ENCODE peak calls at places on chromosomes 12 and 14, in nine cellular contexts. I is heart right ventricle; U is aorta; W is central memory CD8-positive, alpha-beta T cell; G is GM12878; X is T-cell; H is activated naive CD8-positive, alpha-beta T cell treated with anti-CD3 and anti-CD28 coated beads, Interleukin-2, amount 10 ng/mL, durations not matched to agents 7 days and 5 days; J is activated CD8-positive, alpha-beta T cell treated with anti-CD3 and anti-CD28 coated beads for 36 hours; K is activated T-cell treated with anti-CD3 and anti-CD28 coated beads, Interleukin-2, amount 50 U/mL, for 4 hours. Q is an unnamed sample.

GRCh38 chr12:31568498-31568897 is 22.4 kb downstream of the DENND5B start:
- ATAC-seq in I (no peak), U (no peak), W (no peak), G (no peak), X (no peak), H (no peak), J (no peak), K (no peak), Q (no peak)

GRCh38 chr12:128698573-128698972 is 125.2 kb downstream of the SLC15A4 start:
- ATAC-seq in I (no peak), U (no peak), W (no peak), G (no peak), X (no peak), H (no peak), J (no peak), K (no peak), Q (no peak)

GRCh38 chr14:61608245-61609142 is 86.8 kb upstream of the HIF1A start:
- ATAC-seq in I (peak; percentile 56), U (no peak), W (no peak), G (peak; percentile 23), X (no peak), H (no peak), J (no peak), K (no peak), Q (peak; percentile 44)

GRCh38 chr12:90280564-90281058 is 572.0 kb upstream of the ATP2B1 start:
- ATAC-seq in I (no peak), U (no peak), W (no peak), G (peak; percentile 66), X (no peak), H (peak; percentile 42), J (peak; percentile 74), K (peak; percentile 73), Q (no peak)

GRCh38 chr12:26271889-26272492 is 76.6 kb downstream of the SSPN start:
- ATAC-seq in I (no peak), U (no peak), W (no peak), G (peak; percentile 53), X (no peak), H (no peak), J (no peak), K (peak; percentile 11), Q (no peak)

GRCh38 chr12:12577786-12578185 is 15.1 kb upstream of the DUSP16 start:
- ATAC-seq in I (no peak), U (no peak), W (no peak), G (no peak), X (no peak), H (no peak), J (peak; percentile 35), K (no peak), Q (no peak)

GRCh38 chr12:69150796-69151127 is 88.6 kb upstream of the CPSF6 start:
- ATAC-seq in I (no peak), U (no peak), W (no peak), G (no peak), X (no peak), H (no peak), J (no peak), K (no peak), Q (no peak)

GRCh38 chr14:56491299-56492285 is 88.0 kb upstream of the TMEM260 start:
- ATAC-seq in I (peak; percentile 50), U (peak; percentile 56), W (no peak), G (peak; percentile 83), X (peak; percentile 40), H (peak; percentile 33), J (peak; percentile 80), K (peak; percentile 81), Q (peak; percentile 34)

GRCh38 chr14:71752111-71752738 is 180.0 kb upstream of the RGS6 start:
- ATAC-seq in I (no peak), U (no peak), W (no peak), G (no peak), X (no peak), H (no peak), J (no peak), K (no peak), Q (no peak)

GRCh38 chr14:81946808-81947798 is 413.4 kb upstream of the SEL1L start:
- ATAC-seq in I (peak; percentile 85), U (no peak), W (no peak), G (no peak), X (no peak), H (no peak), J (no peak), K (no peak), Q (no peak)

GRCh38 chr12:6773662-6774351 is 1.5 kb downstream of the LAG3 start:
- ATAC-seq in I (peak; percentile 4), U (no peak), W (no peak), G (peak; percentile 45), X (peak; percentile 36), H (peak; percentile 11), J (peak; percentile 25), K (peak; percentile 25), Q (no peak)

GRCh38 chr14:75610839-75611238 is 32.4 kb downstream of the FLVCR2 start:
- ATAC-seq in I (no peak), U (no peak), W (no peak), G (no peak), X (no peak), H (no peak), J (no peak), K (no peak), Q (no peak)

GRCh38 chr12:124740691-124741137 is 123.0 kb downstream of the SCARB1 start:
- ATAC-seq in I (peak; percentile 56), U (no peak), W (no peak), G (no peak), X (no peak), H (no peak), J (peak; percentile 28), K (peak; percentile 53), Q (peak; percentile 20)

GRCh38 chr12:122099280-122099749 is 20.8 kb downstream of the MLXIP start:
- ATAC-seq in I (no peak), U (no peak), W (peak; percentile 18), G (no peak), X (peak; percentile 36), H (peak; percentile 36), J (no peak), K (no peak), Q (no peak)

GRCh38 chr12:102958073-102958829 is 777 bp downstream of the ASCL1 start:
- ATAC-seq in I (peak; percentile 31), U (no peak), W (no peak), G (peak; percentile 72), X (no peak), H (no peak), J (no peak), K (peak; percentile 38), Q (no peak)

Q was measured in gastroesophageal sphincter.